ENCODE peak calls at places on chromosome 22, in five cellular contexts. M, B, K, X and T are unnamed samples.

GRCh38 chr22:23070418-23071162 is at the start of gene GNAZ:
- DNase-seq in M (peak), B (peak), K (no peak), X (no peak), T (peak)

GRCh38 chr22:19130959-19131684 is at the start of gene TSSK2:
- DNase-seq in M (no peak), B (no peak), K (no peak), X (no peak), T (no peak)

GRCh38 chr22:45515678-45516077 is 13.0 kb downstream of the FBLN1 start:
- DNase-seq in M (no peak), B (peak), K (no peak), X (no peak), T (no peak)

GRCh38 chr22:49100316-49100715 is 727.4 kb downstream of the BRD1 start:
- DNase-seq in M (peak), B (no peak), K (no peak), X (no peak), T (peak)

GRCh38 chr22:48786679-48786996 is 1041.0 kb downstream of the BRD1 start:
- DNase-seq in M (no peak), B (no peak), K (no peak), X (no peak), T (no peak)

GRCh38 chr22:44399906-44400762 is 87.4 kb upstream of the SHISAL1 start:
- DNase-seq in M (peak), B (no peak), K (no peak), X (no peak), T (no peak)

GRCh38 chr22:43077121-43077877 is 11.9 kb downstream of the TTLL1 start:
- DNase-seq in M (no peak), B (no peak), K (no peak), X (no peak), T (no peak)

GRCh38 chr22:28440517-28441366 is 238.9 kb downstream of the TTC28 start:
- DNase-seq in M (no peak), B (peak), K (no peak), X (no peak), T (no peak)

GRCh38 chr22:38843201-38843715 is 570 bp downstream of the NPTXR start:
- DNase-seq in M (no peak), B (peak), K (no peak), X (no peak), T (no peak)

GRCh38 chr22:25202290-25202921 is 2.7 kb downstream of the CRYBB3 start:
- DNase-seq in M (no peak), B (peak), K (peak), X (peak), T (no peak)

GRCh38 chr22:41469218-41469851 is 418 bp downstream of the ACO2 start:
- DNase-seq in M (no peak), B (no peak), K (peak), X (no peak), T (no peak)

GRCh38 chr22:43257549-43257948 is 70.6 kb upstream of the TTLL12 start:
- DNase-seq in M (no peak), B (no peak), K (no peak), X (no peak), T (no peak)

GRCh38 chr22:39880722-39881121 is 12.8 kb downstream of the ENTHD1 start:
- DNase-seq in M (no peak), B (no peak), K (no peak), X (no peak), T (no peak)

GRCh38 chr22:48565901-48566501 is 1261.7 kb downstream of the BRD1 start:
- DNase-seq in M (no peak), B (no peak), K (no peak), X (no peak), T (no peak)

GRCh38 chr22:22942511-22943329 is 55.1 kb downstream of the IGLL5 start:
- DNase-seq in M (no peak), B (peak), K (peak), X (peak), T (peak)

DNA sequence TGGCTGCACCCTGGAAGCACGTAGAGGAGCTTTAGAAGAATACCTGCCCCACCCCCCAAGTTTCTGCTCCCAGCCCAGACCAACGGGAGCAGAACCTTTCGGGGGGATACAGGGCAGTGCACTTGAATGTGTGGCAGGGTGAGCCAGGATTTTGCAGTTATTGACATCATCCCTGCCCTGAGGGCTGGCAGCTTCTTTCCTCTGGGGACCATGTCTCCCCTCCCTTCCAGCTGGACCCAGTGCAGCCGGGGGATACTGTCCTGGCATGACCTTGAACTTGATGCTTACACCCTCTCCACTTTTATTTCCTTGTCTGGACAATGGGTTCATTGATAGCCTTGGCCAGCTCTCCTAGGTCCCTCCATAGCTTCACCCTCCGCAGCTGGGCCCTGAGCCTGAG is 4.1 kb upstream of the CABP7 start:
- DNase-seq in M (no peak), B (no peak), K (no peak), X (no peak), T (no peak)
- H3K27ac ChIP-seq in M (no peak), B (no peak), K (no peak), X (no peak), T (no peak)

GRCh38 chr22:17907731-17908051 is 116.7 kb downstream of the MICAL3 start:
- DNase-seq in M (no peak), B (peak), K (no peak), X (no peak), T (no peak)

GRCh38 chr22:17906978-17907730 is 117.2 kb downstream of the MICAL3 start:
- DNase-seq in M (no peak), B (no peak), K (no peak), X (no peak), T (no peak)

GRCh38 chr22:17905445-17905844 is 118.9 kb downstream of the MICAL3 start:
- DNase-seq in M (no peak), B (no peak), K (no peak), X (no peak), T (no peak)

GRCh38 chr22:17902960-17903359 is 121.4 kb downstream of the MICAL3 start:
- DNase-seq in M (no peak), B (no peak), K (no peak), X (no peak), T (no peak)

DNA sequence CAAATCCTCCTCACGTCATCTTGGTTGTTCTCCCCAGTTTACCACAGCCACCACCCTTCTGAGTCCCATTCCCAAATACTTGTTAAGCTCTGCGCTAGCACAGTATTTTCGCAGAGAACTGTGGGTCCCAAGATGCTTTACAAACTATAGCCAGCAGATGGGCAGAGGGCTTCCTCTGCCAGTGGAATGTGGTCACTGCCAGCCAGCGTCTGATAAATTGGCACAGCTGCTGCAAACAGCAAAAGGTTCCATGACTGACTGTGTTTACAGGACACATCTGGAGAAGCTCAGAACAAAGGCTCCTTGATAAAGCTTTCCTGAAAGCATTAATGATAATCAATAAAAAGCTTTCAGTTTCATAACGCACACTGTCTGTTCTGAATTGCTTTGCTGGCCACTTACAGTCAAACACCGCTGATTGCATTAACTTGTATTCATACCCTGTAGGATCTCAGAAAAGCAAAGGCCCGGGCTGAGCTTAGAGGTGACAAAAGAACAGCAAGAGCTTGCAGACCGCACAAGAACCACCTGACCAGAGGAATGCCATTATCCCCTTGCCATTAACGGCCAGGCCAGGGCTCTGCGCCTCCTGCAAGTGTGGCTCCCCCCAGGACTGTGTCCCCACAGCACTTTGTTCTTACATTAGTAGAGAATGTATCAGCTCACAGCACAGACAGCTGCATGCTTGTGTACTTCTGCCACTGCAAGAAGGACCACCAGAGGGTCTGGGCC is 120.6 kb downstream of the MICAL3 start:
- DNase-seq in M (no peak), B (no peak), K (no peak), X (no peak), T (no peak)
- H3K4me3 ChIP-seq in M (no peak), B (no peak), K (no peak), X (no peak), T (no peak)

GRCh38 chr22:21587803-21588611 is 20.5 kb downstream of the UBE2L3 start:
- DNase-seq in M (no peak), B (no peak), K (peak), X (peak), T (no peak)

GRCh38 chr22:21591695-21592094 is 24.2 kb downstream of the UBE2L3 start:
- DNase-seq in M (no peak), B (no peak), K (no peak), X (no peak), T (no peak)

GRCh38 chr22:21590809-21591641 is 23.5 kb downstream of the UBE2L3 start:
- DNase-seq in M (no peak), B (no peak), K (no peak), X (no peak), T (no peak)

GRCh38 chr22:21592422-21592821 is 24.9 kb downstream of the UBE2L3 start:
- DNase-seq in M (no peak), B (no peak), K (no peak), X (no peak), T (no peak)

DNA sequence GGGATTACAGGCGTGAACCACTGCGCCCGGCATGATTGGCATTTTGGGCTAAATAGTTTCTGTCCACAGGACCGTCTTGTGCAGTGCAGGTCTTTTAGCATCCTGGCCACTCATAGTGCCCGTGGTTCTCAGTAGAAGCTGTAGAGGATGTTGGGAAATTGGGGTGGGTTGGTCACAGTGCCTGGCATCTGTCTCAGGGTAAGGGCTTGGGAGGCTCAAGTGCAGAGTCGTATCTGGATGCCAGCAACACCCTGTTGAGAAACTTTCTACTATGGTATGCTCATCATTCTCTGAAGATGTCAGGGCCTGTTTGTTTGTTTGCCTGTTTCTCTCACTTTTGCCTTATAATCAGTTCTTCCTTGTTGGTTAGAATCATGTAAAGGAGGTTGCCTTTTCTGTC is 21.9 kb downstream of the UBE2L3 start:
- DNase-seq in M (no peak), B (no peak), K (no peak), X (no peak), T (no peak)
- H3K27ac ChIP-seq in M (no peak), B (no peak), K (no peak), X (no peak), T (no peak)

GRCh38 chr22:17108256-17109112 is 12.7 kb downstream of the TMEM121B start:
- DNase-seq in M (peak), B (no peak), K (no peak), X (no peak), T (no peak)
- H3K4me3 ChIP-seq in M (no peak), B (no peak), K (no peak), X (no peak), T (no peak)

GRCh38 chr22:37176464-37177061 is 11.5 kb downstream of the C1QTNF6 start:
- DNase-seq in M (peak), B (peak), K (no peak), X (no peak), T (peak)
- H3K27ac ChIP-seq in M (peak), B (peak), K (no peak), X (no peak), T (no peak)

GRCh38 chr22:35629406-35630234 is 12.5 kb upstream of the MB start:
- DNase-seq in M (peak), B (peak), K (peak), X (peak), T (peak)

GRCh38 chr22:35628732-35629131 is 11.6 kb upstream of the MB start:
- DNase-seq in M (no peak), B (no peak), K (no peak), X (no peak), T (no peak)

GRCh38 chr22:35625763-35626162 is 8.6 kb upstream of the MB start:
- DNase-seq in M (no peak), B (no peak), K (no peak), X (no peak), T (no peak)

GRCh38 chr22:35624547-35624946 is 7.4 kb upstream of the MB start:
- DNase-seq in M (no peak), B (no peak), K (no peak), X (no peak), T (no peak)

DNA sequence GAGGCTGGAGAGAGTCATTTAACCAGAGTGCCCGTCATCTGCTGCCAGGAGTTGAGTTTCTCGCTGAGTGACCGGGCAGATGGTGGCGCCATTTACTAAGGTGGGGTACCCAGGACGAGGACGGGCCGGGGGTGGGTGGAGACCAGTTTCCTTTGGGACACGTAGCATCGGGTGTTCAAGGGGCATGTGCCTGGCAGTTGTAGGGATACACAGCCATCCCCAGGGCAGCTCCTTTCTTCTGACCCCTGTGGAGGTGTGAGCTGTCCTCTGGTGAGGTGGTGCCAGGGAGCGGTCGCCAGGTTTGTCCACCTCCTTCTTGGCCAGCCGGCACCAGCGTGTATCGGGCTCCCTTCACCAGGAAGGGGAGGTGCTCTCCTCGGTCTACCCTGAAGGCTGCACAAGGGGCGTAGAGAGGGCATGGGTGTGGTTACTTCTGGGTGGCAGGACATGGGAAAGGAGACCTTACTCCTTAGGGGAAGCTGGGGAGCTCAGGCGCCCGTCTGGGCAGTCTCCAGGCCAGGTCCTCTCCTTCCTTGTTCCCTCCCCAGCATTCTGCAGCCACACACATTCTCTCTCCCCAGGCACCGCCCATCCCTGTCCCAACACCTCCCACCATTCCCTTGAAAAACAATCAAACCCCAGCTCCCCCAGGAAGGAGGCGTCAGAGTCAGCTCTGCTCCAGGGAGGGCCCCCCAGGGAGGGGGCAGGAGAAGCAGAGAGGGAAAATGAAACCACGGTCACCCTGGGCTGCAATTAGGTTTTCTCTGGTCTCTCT is 10.3 kb upstream of the MB start:
- DNase-seq in M (peak), B (peak), K (peak), X (no peak), T (peak)
- H3K4me3 ChIP-seq in M (peak), B (peak), K (peak), X (peak), T (peak)